ENCODE peak calls at places on chromosomes 16 and 17, in six cellular contexts. Y is ovary, F is Daoy, U is brain microvascular endothelial cell, N is AG04450, E is type B pancreatic cell. X is an unnamed sample.

GRCh38 chr17:32822996-32823395 is 53.9 kb downstream of the MYO1D start:
- DNase-seq in Y (no peak), F (no peak), U (peak), N (no peak), E (no peak), X (no peak)

GRCh38 chr17:16407911-16408588 is 7.3 kb upstream of the TRPV2 start:
- DNase-seq in Y (peak), F (peak), U (peak), N (no peak), E (no peak), X (peak)

GRCh38 chr16:69709456-69710084 is 16.8 kb downstream of the NQO1 start:
- DNase-seq in Y (no peak), F (peak), U (peak), N (no peak), E (no peak), X (no peak)

GRCh38 chr17:49969794-49970389 is 902 bp downstream of the DLX4 start:
- DNase-seq in Y (no peak), F (no peak), U (no peak), N (no peak), E (no peak), X (no peak)

GRCh38 chr16:8785408-8785807 is 12.0 kb downstream of the TMEM186 start:
- DNase-seq in Y (no peak), F (no peak), U (no peak), N (no peak), E (no peak), X (no peak)

GRCh38 chr16:88941933-88942909 is 34.8 kb downstream of the CBFA2T3 start:
- DNase-seq in Y (peak), F (peak), U (no peak), N (no peak), E (no peak), X (peak)

GRCh38 chr17:82977586-82977985 is 101.8 kb upstream of the METRNL start:
- DNase-seq in Y (no peak), F (no peak), U (no peak), N (no peak), E (no peak), X (no peak)

GRCh38 chr16:85982563-85982939 is 83.6 kb downstream of the IRF8 start:
- DNase-seq in Y (no peak), F (no peak), U (no peak), N (no peak), E (no peak), X (no peak)

GRCh38 chr16:83533193-83533592 is 274.6 kb upstream of the HSBP1 start:
- DNase-seq in Y (no peak), F (peak), U (peak), N (no peak), E (no peak), X (no peak)

GRCh38 chr16:80936410-80936809 is 70.3 kb downstream of the CMC2 start:
- DNase-seq in Y (no peak), F (no peak), U (peak), N (no peak), E (no peak), X (no peak)

GRCh38 chr17:4998027-4998665 is 396 bp downstream of the KIF1C start:
- DNase-seq in Y (peak), F (no peak), U (no peak), N (no peak), E (no peak), X (peak)

GRCh38 chr17:82490512-82491195 is 28.9 kb upstream of the FOXK2 start:
- DNase-seq in Y (no peak), F (no peak), U (no peak), N (no peak), E (no peak), X (no peak)

GRCh38 chr16:72823961-72824490 is 223.9 kb downstream of the ZFHX3 start:
- DNase-seq in Y (no peak), F (no peak), U (no peak), N (no peak), E (no peak), X (no peak)

GRCh38 chr17:42097691-42098661 is at the start of gene ZNF385C:
- DNase-seq in Y (no peak), F (no peak), U (no peak), N (no peak), E (no peak), X (peak)

GRCh38 chr17:66533572-66533971 is 231.2 kb downstream of the PRKCA start:
- DNase-seq in Y (peak), F (no peak), U (peak), N (peak), E (no peak), X (no peak)

GRCh38 chr17:30153463-30153862 is 36.8 kb downstream of the NSRP1 start:
- DNase-seq in Y (no peak), F (no peak), U (no peak), N (no peak), E (no peak), X (no peak)

GRCh38 chr16:17585449-17586080 is 114.8 kb upstream of the XYLT1 start:
- DNase-seq in Y (no peak), F (no peak), U (no peak), N (no peak), E (no peak), X (no peak)

GRCh38 chr16:69798466-69798865 is 36.3 kb downstream of the WWP2 start:
- DNase-seq in Y (peak), F (no peak), U (peak), N (no peak), E (no peak), X (no peak)

GRCh38 chr17:58324409-58325288 is 3.9 kb downstream of the TSPOAP1 start:
- DNase-seq in Y (peak), F (peak), U (no peak), N (no peak), E (no peak), X (peak)

GRCh38 chr16:12079411-12079965 is 103.0 kb downstream of the SNX29 start:
- DNase-seq in Y (no peak), F (no peak), U (no peak), N (no peak), E (no peak), X (no peak)

GRCh38 chr16:6725634-6726331 is 606.9 kb upstream of the RBFOX1 start:
- DNase-seq in Y (no peak), F (no peak), U (no peak), N (no peak), E (no peak), X (no peak)

GRCh38 chr16:63289834-63290460 is 1253.7 kb upstream of the CDH8 start:
- DNase-seq in Y (no peak), F (no peak), U (no peak), N (no peak), E (no peak), X (no peak)

GRCh38 chr17:42363767-42364585 is 24.3 kb downstream of the STAT3 start:
- DNase-seq in Y (no peak), F (no peak), U (peak), N (no peak), E (no peak), X (no peak)

GRCh38 chr17:14061666-14062560 is 7.4 kb upstream of the COX10 start:
- DNase-seq in Y (no peak), F (peak), U (peak), N (peak), E (no peak), X (no peak)

GRCh38 chr16:87447323-87447722 is 45.5 kb downstream of the ZCCHC14 start:
- DNase-seq in Y (no peak), F (no peak), U (no peak), N (peak), E (no peak), X (no peak)

GRCh38 chr17:7992924-7993323 is 9.5 kb upstream of the GUCY2D start:
- DNase-seq in Y (no peak), F (no peak), U (no peak), N (no peak), E (no peak), X (no peak)

GRCh38 chr16:24986512-24987303 is 28.5 kb downstream of the ARHGAP17 start:
- DNase-seq in Y (no peak), F (peak), U (peak), N (no peak), E (no peak), X (no peak)

GRCh38 chr17:48014603-48015037 is 23.0 kb downstream of the COPZ2 start:
- DNase-seq in Y (no peak), F (no peak), U (no peak), N (no peak), E (no peak), X (no peak)

GRCh38 chr17:29008591-29008990 is 2.8 kb upstream of the SEZ6 start:
- DNase-seq in Y (no peak), F (no peak), U (no peak), N (no peak), E (no peak), X (no peak)